ENCODE peak calls at places on chromosome 7, in ten cellular contexts. H, R, O, A, B, Q, D, V, U and E are unnamed samples.

GRCh38 chr7:145156834-145157233 is 321.0 kb upstream of the TPK1 start:
- DNase-seq in H (no peak), R (peak; percentile 12), O (no peak), A (no peak), B (no peak), Q (no peak), D (no peak), V (no peak), U (no peak), E (no peak)

GRCh38 chr7:129779602-129780256 is 168.2 kb downstream of the NRF1 start:
- DNase-seq in H (peak; percentile 61), R (peak; percentile 70), O (peak; percentile 18), A (no peak), B (peak; percentile 96), Q (peak; percentile 15), D (no peak), V (peak; percentile 81), U (peak; percentile 88), E (peak; percentile 88)

GRCh38 chr7:71616217-71616616 is 484.3 kb downstream of the GALNT17 start:
- DNase-seq in H (no peak), R (no peak), O (no peak), A (no peak), B (no peak), Q (no peak), D (no peak), V (no peak), U (no peak), E (no peak)

GRCh38 chr7:135078051-135078450 is 69.8 kb upstream of the TMEM140 start:
- DNase-seq in H (no peak), R (no peak), O (no peak), A (no peak), B (no peak), Q (no peak), D (no peak), V (no peak), U (no peak), E (no peak)

GRCh38 chr7:130266258-130266960 is at the start of gene CPA2:
- DNase-seq in H (no peak), R (no peak), O (no peak), A (no peak), B (no peak), Q (no peak), D (no peak), V (no peak), U (no peak), E (no peak)

GRCh38 chr7:133530682-133531081 is 277.8 kb downstream of the EXOC4 start:
- DNase-seq in H (no peak), R (no peak), O (no peak), A (no peak), B (no peak), Q (no peak), D (peak; percentile 71), V (peak; percentile 36), U (no peak), E (no peak)

GRCh38 chr7:127891854-127892438 is 139.3 kb downstream of the LRRC4 start:
- DNase-seq in H (no peak), R (no peak), O (no peak), A (no peak), B (no peak), Q (no peak), D (no peak), V (no peak), U (no peak), E (no peak)

GRCh38 chr7:135253851-135254815 is 20.5 kb downstream of the STRA8 start:
- DNase-seq in H (peak; percentile 50), R (peak; percentile 50), O (no peak), A (peak; percentile 71), B (peak; percentile 71), Q (peak; percentile 48), D (peak; percentile 86), V (peak; percentile 76), U (no peak), E (peak; percentile 44)

GRCh38 chr7:26365077-26365896 is 73.6 kb downstream of the SNX10 start:
- DNase-seq in H (peak; percentile 65), R (peak; percentile 75), O (peak; percentile 80), A (peak; percentile 63), B (no peak), Q (peak; percentile 71), D (peak; percentile 73), V (peak; percentile 72), U (peak; percentile 63), E (peak; percentile 60)

GRCh38 chr7:158077441-158077840 is 510.2 kb downstream of the PTPRN2 start:
- DNase-seq in H (no peak), R (peak; percentile 15), O (no peak), A (no peak), B (no peak), Q (no peak), D (no peak), V (no peak), U (no peak), E (no peak)

GRCh38 chr7:101534873-101535272 is 94.2 kb downstream of the MYL10 start:
- DNase-seq in H (no peak), R (no peak), O (no peak), A (no peak), B (no peak), Q (no peak), D (no peak), V (no peak), U (no peak), E (no peak)

GRCh38 chr7:106369816-106370215 is 85.0 kb upstream of the NAMPT start:
- DNase-seq in H (no peak), R (no peak), O (no peak), A (no peak), B (no peak), Q (no peak), D (no peak), V (no peak), U (no peak), E (no peak)

GRCh38 chr7:91720255-91720937 is 160.1 kb downstream of the MTERF1 start:
- DNase-seq in H (no peak), R (no peak), O (no peak), A (no peak), B (no peak), Q (no peak), D (peak; percentile 1), V (peak; percentile 78), U (no peak), E (peak; percentile 91)

GRCh38 chr7:150753826-150754603 is 16.8 kb downstream of the GIMAP5 start:
- DNase-seq in H (peak; percentile 16), R (peak; percentile 21), O (no peak), A (no peak), B (no peak), Q (no peak), D (no peak), V (peak; percentile 20), U (peak; percentile 54), E (no peak)

GRCh38 chr7:94375713-94376112 is 19.0 kb upstream of the COL1A2 start:
- DNase-seq in H (no peak), R (no peak), O (no peak), A (no peak), B (peak; percentile 36), Q (peak; percentile 29), D (peak; percentile 99), V (peak; percentile 82), U (no peak), E (no peak)

GRCh38 chr7:150564045-150564444 is 3.1 kb upstream of the GIMAP4 start:
- DNase-seq in H (no peak), R (no peak), O (no peak), A (no peak), B (no peak), Q (no peak), D (no peak), V (no peak), U (no peak), E (no peak)

GRCh38 chr7:131110294-131111080 is 217.2 kb upstream of the MKLN1 start:
- DNase-seq in H (no peak), R (peak; percentile 22), O (no peak), A (no peak), B (no peak), Q (no peak), D (peak; percentile 54), V (peak; percentile 57), U (no peak), E (peak; percentile 32)

GRCh38 chr7:94510582-94511456 is 1.2 kb downstream of the CASD1 start:
- DNase-seq in H (peak; percentile 31), R (peak; percentile 50), O (peak; percentile 16), A (peak; percentile 45), B (peak; percentile 40), Q (no peak), D (peak; percentile 35), V (peak; percentile 51), U (peak; percentile 49), E (no peak)

GRCh38 chr7:120344276-120344675 is 71.3 kb downstream of the KCND2 start:
- DNase-seq in H (no peak), R (no peak), O (no peak), A (no peak), B (no peak), Q (no peak), D (no peak), V (no peak), U (no peak), E (no peak)

GRCh38 chr7:129514683-129515082 is 12.4 kb downstream of the SMKR1 start:
- DNase-seq in H (no peak), R (no peak), O (no peak), A (no peak), B (peak; percentile 69), Q (no peak), D (peak; percentile 25), V (peak; percentile 35), U (no peak), E (no peak)

GRCh38 chr7:105876964-105877601 is 684 bp upstream of the ATXN7L1 start:
- DNase-seq in H (peak; percentile 60), R (peak; percentile 53), O (no peak), A (peak; percentile 49), B (peak; percentile 36), Q (peak; percentile 43), D (peak; percentile 64), V (peak; percentile 30), U (peak; percentile 27), E (peak; percentile 43)

GRCh38 chr7:148175512-148175911 is 415.1 kb upstream of the C7orf33 start:
- DNase-seq in H (no peak), R (no peak), O (no peak), A (no peak), B (no peak), Q (no peak), D (no peak), V (no peak), U (no peak), E (no peak)

GRCh38 chr7:5630670-5631069 is 150.8 kb downstream of the RNF216 start:
- DNase-seq in H (no peak), R (no peak), O (no peak), A (no peak), B (no peak), Q (no peak), D (no peak), V (peak; percentile 82), U (no peak), E (no peak)

GRCh38 chr7:143325215-143325614 is 9.3 kb downstream of the CLCN1 start:
- DNase-seq in H (no peak), R (no peak), O (no peak), A (no peak), B (no peak), Q (no peak), D (peak; percentile 51), V (no peak), U (no peak), E (no peak)

GRCh38 chr7:1536768-1537630 is 6.5 kb downstream of the MAFK start:
- DNase-seq in H (peak; percentile 93), R (no peak), O (no peak), A (peak; percentile 94), B (peak; percentile 100), Q (peak; percentile 97), D (peak; percentile 100), V (peak; percentile 94), U (no peak), E (peak; percentile 79)

GRCh38 chr7:139526578-139527544 is 3.4 kb downstream of the CLEC2L start:
- DNase-seq in H (no peak), R (no peak), O (no peak), A (no peak), B (peak; percentile 46), Q (no peak), D (peak; percentile 92), V (peak; percentile 23), U (no peak), E (no peak)

GRCh38 chr7:23863209-23863798 is 153.3 kb downstream of the STK31 start:
- DNase-seq in H (peak; percentile 16), R (peak; percentile 51), O (no peak), A (no peak), B (peak; percentile 7), Q (peak; percentile 9), D (peak; percentile 43), V (peak; percentile 50), U (peak; percentile 10), E (no peak)

GRCh38 chr7:2190531-2190930 is 42.2 kb downstream of the MAD1L1 start:
- DNase-seq in H (no peak), R (no peak), O (no peak), A (no peak), B (peak; percentile 55), Q (no peak), D (peak; percentile 45), V (no peak), U (no peak), E (peak; percentile 90)